ENCODE peak calls at places on chromosomes 6 and 20, in ten cellular contexts. T is kidney; E is SK-N-MC; R is effector memory CD4-positive, alpha-beta T cell; C is GM23338; D is Peyer's patch; N is astrocyte; M is GM23248; S is prostate gland; L is thyroid gland. B is an unnamed sample.

GRCh38 chr6:27250955-27251671 is 3.6 kb downstream of the PRSS16 start:
- DNase-seq in S (peak; percentile 92), C (peak; percentile 99), T (peak; percentile 96), R (peak; percentile 56), L (peak; percentile 98), N (no peak), M (peak; percentile 35), D (peak; percentile 95), E (no peak), B (peak; percentile 86)

GRCh38 chr6:150320450-150320849 is 48.4 kb upstream of the IYD start:
- DNase-seq in N (peak; percentile 33), T (no peak), D (no peak), M (peak; percentile 10), S (peak; percentile 77), E (no peak), R (no peak), L (peak; percentile 14), C (no peak), B (no peak)

GRCh38 chr6:52261229-52261628 is 16.9 kb upstream of the IL17F start:
- DNase-seq in D (no peak), S (no peak), R (no peak), L (no peak), T (no peak), N (peak; percentile 47), M (peak; percentile 75), C (no peak), E (no peak), B (no peak)

GRCh38 chr20:62642666-62643520 is 590 bp downstream of the SLCO4A1 start:
- DNase-seq in C (peak; percentile 61), S (no peak), R (no peak), T (no peak), N (peak; percentile 8), M (peak; percentile 33), L (no peak), D (peak; percentile 70), E (no peak), B (peak; percentile 91)

GRCh38 chr6:31351734-31352496 is 5.1 kb downstream of the HLA-B start:
- DNase-seq in D (no peak), L (no peak), C (no peak), S (no peak), T (no peak), N (no peak), E (no peak), M (no peak), R (peak; percentile 12), B (no peak)

GRCh38 chr20:40719330-40719729 is 30.3 kb upstream of the MAFB start:
- DNase-seq in R (no peak), N (no peak), D (no peak), T (no peak), E (no peak), S (no peak), L (no peak), C (no peak), M (no peak), B (no peak)

GRCh38 chr6:139839506-139840156 is 465.2 kb upstream of the CITED2 start:
- DNase-seq in N (no peak), M (peak; percentile 51), C (no peak), T (no peak), S (no peak), L (no peak), D (no peak), E (no peak), R (no peak), B (peak; percentile 70)

GRCh38 chr20:51934301-51935002 is 132.1 kb upstream of the SALL4 start:
- DNase-seq in T (no peak), S (no peak), N (no peak), C (no peak), D (no peak), E (no peak), M (peak; percentile 6), L (no peak), R (no peak), B (no peak)

GRCh38 chr6:52063584-52064400 is 23.6 kb downstream of the PKHD1 start:
- DNase-seq in N (no peak), R (peak; percentile 11), C (peak; percentile 79), S (no peak), L (peak; percentile 42), T (no peak), E (peak; percentile 100), M (peak; percentile 57), D (no peak), B (no peak)

GRCh38 chr6:162078667-162079066 is 648.9 kb downstream of the PRKN start:
- DNase-seq in S (no peak), E (no peak), M (no peak), N (no peak), C (no peak), L (no peak), T (no peak), D (no peak), R (no peak), B (no peak)
- H3K27ac ChIP-seq in S (no peak overlapping the region), E (no peak overlapping the region), M (no peak overlapping the region), N (no peak overlapping the region), C (no peak overlapping the region), L (no peak overlapping the region), T (no peak overlapping the region), D (no peak overlapping the region), R (no peak overlapping the region), B (no peak overlapping the region)

GRCh38 chr20:33339515-33340058 is 56.6 kb downstream of the BPIFB1 start:
- DNase-seq in R (no peak), N (no peak), M (no peak), S (no peak), C (no peak), D (no peak), L (no peak), T (no peak), E (no peak), B (no peak)

GRCh38 chr20:33336375-33336774 is 53.4 kb downstream of the BPIFB1 start:
- DNase-seq in E (no peak), R (no peak), M (no peak), C (no peak), L (no peak), N (no peak), T (no peak), S (no peak), D (no peak), B (no peak)

GRCh38 chr20:33337119-33337518 is 54.1 kb downstream of the BPIFB1 start:
- DNase-seq in R (no peak), C (no peak), L (no peak), N (no peak), D (no peak), M (no peak), E (no peak), T (no peak), S (no peak), B (no peak)

GRCh38 chr20:33338465-33339258 is 55.6 kb downstream of the BPIFB1 start:
- DNase-seq in T (no peak), L (no peak), D (no peak), C (no peak), S (no peak), E (no peak), M (no peak), R (no peak), N (no peak), B (no peak)

GRCh38 chr20:33337531-33338165 is 54.6 kb downstream of the BPIFB1 start:
- DNase-seq in N (no peak), E (no peak), L (no peak), R (no peak), T (no peak), C (no peak), M (no peak), S (no peak), D (no peak), B (no peak)
- H3K4me3 ChIP-seq in N (no peak overlapping the region), E (no peak overlapping the region), L (no peak overlapping the region), R (no peak overlapping the region), T (no peak overlapping the region), C (no peak overlapping the region), M (no peak overlapping the region), S (no peak overlapping the region), D (no peak overlapping the region), B (no peak overlapping the region)

GRCh38 chr6:43059168-43060033 is at the start of the genes KLC4 and MRPL2:
- DNase-seq in M (peak; percentile 100), N (peak; percentile 94), C (peak; percentile 100), D (peak; percentile 99), L (peak; percentile 99), T (peak; percentile 99), S (peak; percentile 99), E (peak; percentile 96), R (peak; percentile 93), B (peak; percentile 98)

GRCh38 chr6:43060034-43060754 is 763 bp downstream of the KLC4 start:
- DNase-seq in S (peak; percentile 31), M (peak; percentile 42), C (peak; percentile 66), D (peak; percentile 89), N (no peak), L (peak; percentile 57), T (no peak), E (no peak), R (no peak), B (no peak)

GRCh38 chr6:43062818-43063217 is 3.4 kb downstream of the KLC4 start:
- DNase-seq in N (no peak), L (no peak), T (no peak), E (no peak), D (no peak), R (no peak), C (no peak), S (no peak), M (no peak), B (no peak)

GRCh38 chr6:43061861-43062260 is 2.4 kb downstream of the KLC4 start:
- DNase-seq in M (peak; percentile 41), S (no peak), D (no peak), N (peak; percentile 43), T (no peak), R (no peak), L (no peak), C (no peak), E (no peak), B (no peak)

DNA sequence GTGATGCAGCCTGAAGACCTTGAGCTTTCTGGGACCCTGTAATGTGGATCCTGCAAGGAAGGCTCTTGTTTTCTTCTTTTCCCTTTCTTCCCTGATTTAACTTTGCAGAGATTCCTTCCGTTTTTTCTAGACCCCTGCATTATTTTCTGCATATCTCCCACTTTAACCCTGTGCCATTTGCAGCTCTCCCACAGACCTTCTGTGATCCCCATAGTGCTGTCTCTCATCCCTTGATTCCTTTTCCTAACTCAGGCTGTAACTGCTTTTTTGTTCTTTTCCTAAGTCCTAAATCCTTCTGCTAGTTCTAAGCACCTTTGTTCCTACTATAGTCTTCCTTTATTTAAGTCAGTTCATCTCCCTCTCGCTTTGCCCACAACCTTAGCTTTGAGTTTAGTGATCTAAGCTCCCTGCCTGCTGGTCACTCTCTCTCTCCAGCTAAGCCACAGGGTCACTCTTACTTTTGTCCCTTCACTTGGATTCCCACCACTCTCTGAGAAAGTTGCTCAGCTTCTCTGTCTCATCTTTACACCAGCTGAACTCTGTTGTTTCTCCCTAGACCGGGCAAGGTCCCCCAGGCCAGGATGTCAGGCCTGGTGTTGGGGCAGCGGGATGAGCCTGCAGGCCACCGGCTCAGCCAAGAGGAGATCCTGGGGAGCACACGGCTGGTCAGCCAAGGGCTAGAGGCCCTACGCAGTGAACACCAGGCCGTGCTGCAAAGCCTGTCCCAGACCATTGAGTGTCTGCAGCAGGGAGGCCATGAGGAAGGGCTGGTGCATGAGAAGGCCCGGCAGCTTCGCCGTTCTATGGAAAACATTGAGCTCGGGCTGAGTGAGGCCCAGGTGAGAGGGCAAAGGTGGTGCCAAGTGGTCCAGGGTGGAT is 1.6 kb downstream of the KLC4 start:
- DNase-seq in N (no peak), T (no peak), R (no peak), L (no peak), C (no peak), S (no peak), M (no peak), D (no peak), E (no peak), B (no peak)
- H3K27ac ChIP-seq in N (no peak overlapping the region), T (no peak overlapping the region), R (no peak overlapping the region), L (peak overlapping the region; percentile 77), C (no peak overlapping the region), S (peak overlapping the region; percentile 92), M (peak overlapping the region; percentile 72), D (peak overlapping the region; percentile 98), E (no peak overlapping the region), B (no peak overlapping the region)

GRCh38 chr6:14476793-14477531 is 359.4 kb downstream of the CD83 start:
- DNase-seq in C (no peak), R (no peak), E (no peak), T (peak; percentile 72), D (no peak), N (peak; percentile 96), L (peak; percentile 31), M (peak; percentile 91), S (peak; percentile 20), B (no peak)
- H3K4me3 ChIP-seq in C (no peak overlapping the region), R (no peak overlapping the region), E (no peak overlapping the region), T (peak overlapping the region; percentile 24), D (no peak overlapping the region), N (peak overlapping the region; percentile 24), L (no peak overlapping the region), M (peak overlapping the region; percentile 41), S (no peak overlapping the region), B (no peak overlapping the region)

B was measured in spleen.